ENCODE peak calls at places on chromosomes 16 and 17, in ten cellular contexts. A, J, P, L, S, D, R, F, V and K are unnamed samples.

GRCh38 chr16:18788828-18789514 is 1.2 kb downstream of the RPS15A start:
- DNase-seq in A (no peak), J (no peak), P (peak; percentile 36), L (no peak), S (no peak), D (no peak), R (no peak), F (no peak), V (no peak), K (no peak)

GRCh38 chr17:77471984-77472836 is 331.4 kb downstream of the SEC14L1 start:
- DNase-seq in A (no peak), J (no peak), P (peak; percentile 71), L (no peak), S (peak; percentile 46), D (no peak), R (peak; percentile 40), F (peak; percentile 27), V (no peak), K (no peak)

GRCh38 chr17:83198366-83199341 is 119.2 kb downstream of the METRNL start:
- DNase-seq in A (no peak), J (peak; percentile 82), P (no peak), L (no peak), S (no peak), D (peak; percentile 64), R (no peak), F (peak; percentile 15), V (peak; percentile 1), K (no peak)

GRCh38 chr16:55508941-55509920 is at the start of gene LPCAT2:
- DNase-seq in A (no peak), J (peak; percentile 92), P (peak; percentile 72), L (peak; percentile 44), S (peak; percentile 81), D (peak; percentile 89), R (peak; percentile 81), F (peak; percentile 90), V (no peak), K (peak; percentile 27)

GRCh38 chr17:82386881-82387498 is 15.4 kb downstream of the UTS2R start:
- DNase-seq in A (no peak), J (no peak), P (no peak), L (no peak), S (no peak), D (no peak), R (no peak), F (no peak), V (no peak), K (no peak)

GRCh38 chr16:17227278-17227677 is 243.5 kb downstream of the XYLT1 start:
- DNase-seq in A (no peak), J (no peak), P (no peak), L (no peak), S (no peak), D (no peak), R (no peak), F (no peak), V (no peak), K (no peak)

GRCh38 chr17:43880420-43880991 is 26.8 kb downstream of the MPP2 start:
- DNase-seq in A (no peak), J (peak; percentile 73), P (no peak), L (no peak), S (no peak), D (no peak), R (no peak), F (no peak), V (no peak), K (peak; percentile 77)

GRCh38 chr16:27417047-27417671 is 15.2 kb downstream of the IL21R start:
- DNase-seq in A (no peak), J (no peak), P (no peak), L (no peak), S (no peak), D (no peak), R (no peak), F (no peak), V (no peak), K (no peak)

GRCh38 chr16:2003827-2004641 is 5.6 kb downstream of the ZNF598 start:
- DNase-seq in A (peak; percentile 72), J (peak; percentile 97), P (peak; percentile 86), L (peak; percentile 86), S (peak; percentile 82), D (peak; percentile 85), R (peak; percentile 81), F (peak; percentile 90), V (no peak), K (peak; percentile 93)

GRCh38 chr17:56291226-56291805 is 138.0 kb downstream of the ANKFN1 start:
- DNase-seq in A (no peak), J (no peak), P (peak; percentile 87), L (no peak), S (no peak), D (no peak), R (peak; percentile 48), F (no peak), V (no peak), K (no peak)

DNA sequence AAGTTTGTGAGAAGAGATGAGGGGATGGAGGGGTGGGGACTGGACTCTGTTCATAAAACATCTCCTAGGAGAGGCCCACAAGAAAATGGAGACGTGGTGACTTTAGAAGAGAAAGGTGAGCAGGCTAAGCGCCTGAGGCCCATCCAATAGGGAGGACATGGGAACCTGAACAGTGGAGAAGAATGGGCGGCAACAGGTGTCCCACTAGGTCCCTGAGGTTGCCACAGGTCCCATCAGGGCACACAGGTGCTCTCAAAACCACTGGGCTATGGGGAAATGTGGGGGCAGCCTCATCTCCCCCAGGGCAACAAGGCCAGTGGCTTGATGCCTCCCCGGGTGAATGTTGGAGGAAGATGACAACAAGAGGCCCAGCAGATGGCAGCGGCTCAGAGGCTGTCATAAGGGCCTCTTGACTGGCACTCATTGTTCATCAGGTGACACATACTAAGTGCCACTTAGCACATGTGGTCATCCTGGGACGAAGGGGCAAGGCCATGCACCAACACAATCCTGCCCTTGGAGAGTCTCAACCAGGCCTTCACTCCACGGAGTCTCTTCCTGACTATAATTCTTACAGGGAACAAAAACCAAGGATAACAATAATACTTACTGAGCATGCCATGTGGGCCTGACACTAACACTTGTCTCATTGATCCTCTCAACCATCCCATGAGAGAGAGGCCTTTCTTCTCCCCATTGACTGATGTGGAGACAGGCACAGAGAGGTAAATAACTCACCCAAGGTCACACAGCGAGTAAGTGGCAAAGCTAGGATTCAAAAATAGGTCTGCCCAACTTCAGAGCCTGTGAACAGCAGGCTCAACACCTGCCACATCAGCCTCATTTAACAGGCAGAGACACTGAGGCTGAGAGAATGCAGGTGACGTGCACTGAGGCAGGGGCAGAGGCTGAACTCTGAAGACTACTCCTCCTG is 38.0 kb downstream of the CUEDC1 start:
- DNase-seq in A (no peak), J (no peak), P (no peak), L (no peak), S (no peak), D (no peak), R (no peak), F (peak; percentile 51), V (no peak), K (no peak)
- TF ChIP-seq CTCF in A (no peak), J (peak; percentile 14), P (no peak), L (no peak), S (peak; percentile 12), D (no peak), R (no peak), F (peak; percentile 30), V (no peak), K (peak; percentile 22)

GRCh38 chr17:50507871-50508572 is at the start of gene MYCBPAP:
- DNase-seq in A (peak; percentile 68), J (peak; percentile 93), P (peak; percentile 68), L (peak; percentile 90), S (peak; percentile 52), D (peak; percentile 90), R (peak; percentile 83), F (peak; percentile 89), V (peak; percentile 43), K (peak; percentile 87)
- TF ChIP-seq CTCF in A (no peak), J (no peak), P (no peak), L (peak; percentile 16), S (peak; percentile 38), D (no peak), R (no peak), F (peak; percentile 44), V (peak; percentile 26), K (peak; percentile 38)

GRCh38 chr17:65495255-65496060 is 66.0 kb downstream of the AXIN2 start:
- DNase-seq in A (no peak), J (no peak), P (no peak), L (no peak), S (no peak), D (peak; percentile 47), R (no peak), F (no peak), V (no peak), K (no peak)
- TF ChIP-seq CTCF in A (no peak), J (no peak), P (no peak), L (no peak), S (no peak), D (no peak), R (no peak), F (no peak), V (no peak), K (no peak)

DNA sequence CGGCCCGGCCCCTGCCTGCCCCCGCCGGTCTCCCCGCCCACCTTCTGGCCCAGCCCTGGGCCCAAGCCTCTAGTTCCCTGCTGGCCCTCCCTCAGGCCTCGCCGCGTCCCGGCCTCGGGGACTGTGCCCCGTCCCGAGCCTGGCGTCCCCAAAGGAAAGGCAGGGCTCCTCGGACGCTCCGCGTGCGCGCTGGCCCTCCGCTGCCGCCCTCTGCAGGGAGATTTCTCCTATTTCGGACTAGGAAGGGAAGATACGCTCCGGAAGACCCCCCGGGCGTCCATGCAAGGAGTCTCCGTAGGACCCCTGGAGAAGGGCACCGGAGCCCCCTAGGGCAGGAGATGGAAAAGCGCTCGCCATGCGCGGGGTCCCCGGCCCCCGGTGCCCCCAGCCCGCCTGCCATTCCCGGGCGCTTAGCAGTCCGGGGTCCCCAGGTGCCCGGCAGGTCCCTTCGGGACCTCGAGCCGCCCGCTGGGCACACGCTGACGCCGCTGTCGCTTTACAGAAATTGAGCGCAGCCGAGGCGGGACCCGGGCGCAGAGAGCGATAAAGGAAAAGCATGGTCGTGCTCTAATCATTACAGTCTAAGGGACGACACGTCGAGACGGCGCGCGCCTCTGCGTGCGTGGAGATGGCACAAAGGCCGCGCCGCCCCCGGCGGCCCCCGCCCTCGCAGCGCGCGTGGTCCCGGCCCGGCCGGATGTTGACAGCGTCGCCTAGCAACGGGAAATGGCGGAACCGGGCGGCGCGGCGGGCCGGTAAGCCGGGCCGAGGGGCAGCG is at the start of gene CCDC40:
- DNase-seq in A (peak; percentile 66), J (peak; percentile 94), P (peak; percentile 58), L (peak; percentile 68), S (peak; percentile 71), D (peak; percentile 92), R (peak; percentile 70), F (peak; percentile 90), V (peak; percentile 45), K (peak; percentile 87)
- TF ChIP-seq CTCF in A (peak; percentile 25), J (no peak), P (no peak), L (peak; percentile 35), S (peak; percentile 34), D (no peak), R (no peak), F (peak; percentile 48), V (no peak), K (no peak)